ENCODE peak calls at places on chromosomes 1 and 21, in nine cellular contexts. T is GM04504; R is AG08396; U is germinal center; N is endothelial cell; E is testis; G is activated naive CD4-positive, alpha-beta T cell treated with anti-CD3 and anti-CD28 coated beads for 36 hours; O is A549; S is head of caudate nucleus. V is an unnamed sample.

GRCh38 chr1:167627865-167628641 is 2.0 kb upstream of the RCSD1 start:
- DNase-seq in U (peak; percentile 64), O (no peak), T (no peak), R (no peak), N (no peak), G (peak; percentile 92), E (no peak), S (no peak), V (no peak)

GRCh38 chr1:81155131-81155530 is 645.6 kb upstream of the ADGRL2 start:
- DNase-seq in O (no peak), N (no peak), E (no peak), G (no peak), U (no peak), S (no peak), R (peak; percentile 23), T (no peak), V (no peak)

GRCh38 chr21:15343066-15343465 is 278.3 kb upstream of the NRIP1 start:
- DNase-seq in T (no peak), R (no peak), U (no peak), O (peak; percentile 9), G (no peak), N (no peak), S (no peak), E (no peak), V (no peak)

GRCh38 chr1:219567341-219567947 is 45.5 kb downstream of the ZC3H11B start:
- DNase-seq in S (no peak), R (no peak), E (no peak), O (peak; percentile 69), G (no peak), U (no peak), T (no peak), N (no peak), V (peak; percentile 8)

GRCh38 chr1:116167625-116168276 is 56.6 kb downstream of the MAB21L3 start:
- DNase-seq in T (no peak), G (no peak), O (no peak), N (peak; percentile 35), E (peak; percentile 46), U (no peak), S (no peak), R (peak; percentile 57), V (no peak)

GRCh38 chr1:161222175-161223019 is 1.0 kb downstream of the APOA2 start:
- DNase-seq in E (no peak), T (no peak), O (no peak), U (no peak), N (no peak), R (no peak), S (no peak), G (no peak), V (no peak)

GRCh38 chr1:202193614-202194327 is at the start of gene LGR6:
- DNase-seq in U (peak; percentile 29), N (peak; percentile 42), E (no peak), R (no peak), O (no peak), G (no peak), T (no peak), S (no peak), V (no peak)

GRCh38 chr1:235739124-235739523 is 89.5 kb upstream of the GNG4 start:
- DNase-seq in S (no peak), E (no peak), U (no peak), O (peak; percentile 17), R (peak; percentile 18), N (no peak), T (peak; percentile 15), G (no peak), V (peak; percentile 18)

GRCh38 chr1:125065092-125065820 is 3880.5 kb downstream of the SRGAP2C start:
- DNase-seq in G (no peak), O (no peak), S (no peak), T (no peak), R (no peak), U (no peak), E (no peak), N (no peak), V (no peak)

GRCh38 chr1:226676381-226676780 is 62.7 kb downstream of the ITPKB start:
- DNase-seq in T (no peak), S (no peak), O (no peak), E (no peak), G (no peak), N (no peak), U (no peak), R (no peak), V (no peak)

GRCh38 chr1:147664206-147664605 is 6.1 kb downstream of the ACP6 start:
- DNase-seq in U (no peak), T (no peak), S (no peak), O (no peak), R (no peak), G (no peak), N (no peak), E (no peak), V (no peak)

GRCh38 chr1:214842856-214843255 is 239.7 kb upstream of the KCNK2 start:
- DNase-seq in O (no peak), S (no peak), N (no peak), G (no peak), U (no peak), R (peak; percentile 9), E (no peak), T (no peak), V (no peak)

GRCh38 chr1:29500651-29501050 is 264.3 kb downstream of the PTPRU start:
- DNase-seq in E (no peak), T (no peak), G (no peak), S (no peak), O (no peak), R (no peak), U (no peak), N (no peak), V (no peak)

GRCh38 chr1:203148127-203148526 is 20.6 kb downstream of the ADORA1 start:
- DNase-seq in U (no peak), E (no peak), T (no peak), G (no peak), O (no peak), R (no peak), N (no peak), S (no peak), V (peak; percentile 50)

GRCh38 chr1:115323366-115324004 is 14.6 kb downstream of the NGF start:
- DNase-seq in U (no peak), S (no peak), R (no peak), G (no peak), O (peak; percentile 21), N (no peak), E (no peak), T (peak; percentile 75), V (no peak)

GRCh38 chr1:33181038-33181861 is 593 bp downstream of the TRIM62 start:
- DNase-seq in O (peak; percentile 36), G (peak; percentile 30), U (peak; percentile 53), N (peak; percentile 47), T (no peak), R (peak; percentile 79), E (peak; percentile 52), S (no peak), V (peak; percentile 53)

GRCh38 chr1:167602840-167603239 is 27.2 kb upstream of the RCSD1 start:
- DNase-seq in U (no peak), G (peak; percentile 58), T (no peak), N (no peak), E (no peak), S (no peak), R (no peak), O (no peak), V (no peak)

GRCh38 chr1:170126691-170127090 is 19.1 kb upstream of the NTMT2 start:
- DNase-seq in S (no peak), O (peak; percentile 3), R (peak; percentile 44), N (no peak), T (peak; percentile 80), G (peak; percentile 12), U (no peak), E (no peak), V (no peak)

GRCh38 chr21:31665397-31665796 is 5.9 kb downstream of the SOD1 start:
- DNase-seq in N (peak; percentile 7), U (no peak), T (no peak), O (peak; percentile 23), R (no peak), G (peak; percentile 66), S (peak; percentile 83), E (no peak), V (no peak)

GRCh38 chr1:59418361-59418760 is 121.5 kb downstream of the FGGY start:
- DNase-seq in N (no peak), E (no peak), G (no peak), T (no peak), R (no peak), S (no peak), O (no peak), U (no peak), V (no peak)

GRCh38 chr1:39788758-39789570 is at the start of gene BMP8B:
- DNase-seq in N (peak; percentile 38), R (peak; percentile 58), O (peak; percentile 67), S (peak; percentile 56), U (peak; percentile 71), G (peak; percentile 42), T (no peak), E (peak; percentile 80), V (peak; percentile 28)

GRCh38 chr1:204376919-204377799 is 17.4 kb upstream of the PLEKHA6 start:
- DNase-seq in O (peak; percentile 92), E (no peak), S (no peak), U (no peak), G (no peak), R (no peak), T (no peak), N (no peak), V (no peak)

GRCh38 chr1:81432654-81433109 is 368.1 kb upstream of the ADGRL2 start:
- DNase-seq in E (no peak), N (no peak), S (no peak), G (no peak), T (no peak), U (no peak), R (no peak), O (no peak), V (no peak)

GRCh38 chr1:115822117-115822516 is 18.8 kb downstream of the NHLH2 start:
- DNase-seq in R (no peak), O (no peak), E (no peak), N (no peak), U (no peak), T (no peak), G (no peak), S (no peak), V (no peak)

GRCh38 chr1:110255388-110255787 is 45.3 kb downstream of the KCNC4 start:
- DNase-seq in N (peak; percentile 57), U (no peak), O (no peak), S (peak; percentile 43), G (no peak), E (no peak), R (no peak), T (no peak), V (peak; percentile 89)

GRCh38 chr1:155113450-155113985 is 14.2 kb upstream of the EFNA1 start:
- DNase-seq in T (no peak), N (no peak), R (no peak), O (no peak), S (no peak), E (no peak), U (no peak), G (no peak), V (no peak)

GRCh38 chr1:38835230-38835827 is 24.2 kb downstream of the RRAGC start:
- DNase-seq in R (peak; percentile 66), S (no peak), U (peak; percentile 68), O (peak; percentile 82), N (peak; percentile 68), T (peak; percentile 63), G (peak; percentile 63), E (peak; percentile 65), V (peak; percentile 87)

GRCh38 chr1:6365047-6365446 is 28.5 kb downstream of the ACOT7 start:
- DNase-seq in O (no peak), U (no peak), N (no peak), S (no peak), R (no peak), E (no peak), G (peak; percentile 68), T (no peak), V (no peak)

GRCh38 chr1:241888232-241888631 is 40.2 kb downstream of the EXO1 start:
- DNase-seq in N (no peak), U (no peak), R (peak; percentile 12), S (no peak), T (peak; percentile 10), G (no peak), O (no peak), E (no peak), V (no peak)

V was measured in cerebellar cortex.